ENCODE peak calls at places on chromosomes 3 and 15, in nine cellular contexts. D is H9, O is cardiac muscle cell, P is GM20000, R is endothelial cell of umbilical vein, W is heart right ventricle, Z is endodermal cell, C is PC-3, F is AG04450. M is an unnamed sample.

GRCh38 chr3:72077473-72078259 is 292.7 kb upstream of the PROK2 start:
- DNase-seq in D (no peak), O (no peak), Z (no peak), C (no peak), R (no peak), P (no peak), F (no peak), W (no peak), M (no peak)

GRCh38 chr3:47444103-47444502 is 31.6 kb downstream of the SCAP start:
- DNase-seq in D (no peak), Z (no peak), W (no peak), R (no peak), O (no peak), C (no peak), P (no peak), F (no peak), M (peak; percentile 57)

GRCh38 chr3:46368569-46368968 is 2.2 kb upstream of the CCR5 start:
- DNase-seq in R (no peak), O (peak; percentile 18), Z (peak; percentile 88), W (peak; percentile 46), F (no peak), D (peak; percentile 77), P (peak; percentile 60), C (peak; percentile 68), M (peak; percentile 57)

GRCh38 chr15:92365816-92366215 is 27.9 kb upstream of the ST8SIA2 start:
- DNase-seq in F (no peak), D (no peak), O (no peak), C (no peak), Z (peak; percentile 69), R (no peak), W (no peak), P (no peak), M (no peak)

GRCh38 chr3:151708868-151709267 is 24.9 kb upstream of the AADACL2 start:
- DNase-seq in C (no peak), R (no peak), F (no peak), P (no peak), D (no peak), W (no peak), Z (peak; percentile 55), O (no peak), M (no peak)

GRCh38 chr3:198070871-198071270 is 110.9 kb downstream of the LMLN start:
- DNase-seq in W (no peak), Z (no peak), D (no peak), F (no peak), P (no peak), C (peak; percentile 16), R (no peak), O (no peak), M (no peak)

GRCh38 chr3:16486951-16487480 is 26.5 kb downstream of the RFTN1 start:
- DNase-seq in O (no peak), W (no peak), R (no peak), C (no peak), D (no peak), F (no peak), P (no peak), Z (no peak), M (no peak)

GRCh38 chr3:170864525-170865208 is 5.3 kb downstream of the RPL22L1 start:
- DNase-seq in F (no peak), C (peak; percentile 38), O (no peak), Z (peak; percentile 59), W (no peak), P (no peak), R (peak; percentile 11), D (no peak), M (peak; percentile 34)

GRCh38 chr3:52433328-52434060 is 11.4 kb downstream of the SEMA3G start:
- DNase-seq in W (no peak), O (peak; percentile 30), C (no peak), R (no peak), P (no peak), Z (peak; percentile 39), F (no peak), D (peak; percentile 20), M (no peak)

GRCh38 chr3:158097571-158098553 is 8.4 kb downstream of the SHOX2 start:
- DNase-seq in D (peak; percentile 95), P (peak; percentile 95), W (peak; percentile 28), O (peak; percentile 55), Z (peak; percentile 97), R (peak; percentile 52), F (no peak), C (peak; percentile 83), M (peak; percentile 74)

GRCh38 chr15:94029495-94029894 is 201.9 kb upstream of the MCTP2 start:
- DNase-seq in W (no peak), F (peak; percentile 23), C (peak; percentile 40), P (no peak), D (no peak), R (no peak), Z (no peak), O (no peak), M (no peak)

GRCh38 chr3:154801729-154802128 is 278.4 kb upstream of the MME start:
- DNase-seq in D (no peak), F (no peak), O (no peak), C (no peak), Z (no peak), W (no peak), R (no peak), P (no peak), M (no peak)

GRCh38 chr3:102972350-102972749 is 537.5 kb downstream of the ZPLD1 start:
- DNase-seq in Z (no peak), O (no peak), R (no peak), D (no peak), C (no peak), F (no peak), W (no peak), P (no peak), M (no peak)

GRCh38 chr3:143035466-143036214 is 34.3 kb downstream of the U2SURP start:
- DNase-seq in F (no peak), D (no peak), Z (no peak), R (no peak), O (peak; percentile 63), C (no peak), W (no peak), P (no peak), M (peak; percentile 34)

GRCh38 chr15:90037961-90038633 is 37.0 kb downstream of the ZNF710 start:
- DNase-seq in R (peak; percentile 26), C (no peak), D (no peak), P (peak; percentile 78), F (no peak), W (no peak), O (peak; percentile 51), Z (peak; percentile 41), M (peak; percentile 62)

GRCh38 chr15:83018477-83018876 is 7.0 kb upstream of the C15orf40 start:
- DNase-seq in R (no peak), P (no peak), O (no peak), Z (no peak), W (no peak), F (no peak), C (no peak), D (no peak), M (no peak)

GRCh38 chr15:69141286-69141701 is 19.1 kb upstream of the GLCE start:
- DNase-seq in O (no peak), C (peak; percentile 55), W (no peak), P (no peak), F (no peak), R (peak; percentile 56), Z (peak; percentile 43), D (no peak), M (peak; percentile 30)
- TF ChIP-seq CTCF in O (no peak), C (peak; percentile 13), W (no peak), P (no peak), F (no peak), R (no peak), Z (peak; percentile 64), D (peak; percentile 24), M (no peak)

DNA sequence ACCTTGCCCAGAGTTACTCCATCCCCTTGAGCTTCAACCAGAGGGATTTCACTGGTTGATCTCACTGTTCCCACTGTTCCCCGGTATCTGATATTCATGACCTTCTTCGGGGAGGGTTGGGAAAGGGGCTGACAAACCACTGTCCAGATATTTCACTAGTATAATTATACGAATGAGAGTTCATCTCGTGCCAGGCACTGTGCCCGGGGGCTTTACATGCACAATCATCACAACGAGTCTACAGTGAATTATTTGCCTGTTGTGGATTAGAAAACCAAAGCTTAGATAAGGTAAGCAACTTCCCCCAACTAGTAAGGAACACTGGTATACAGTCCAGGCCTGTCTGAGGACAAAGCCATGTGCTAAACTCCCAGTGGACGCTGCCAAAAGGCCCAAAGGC is 50.0 kb upstream of the RAB6B start:
- DNase-seq in D (no peak), R (no peak), O (peak; percentile 42), C (no peak), W (no peak), P (no peak), Z (no peak), F (no peak), M (peak; percentile 58)
- TF ChIP-seq CTCF in D (no peak), R (no peak), O (no peak), C (no peak), W (no peak), P (no peak), Z (no peak), F (no peak), M (no peak)

GRCh38 chr3:129314757-129315385 is 36.2 kb downstream of the HMCES start:
- DNase-seq in Z (peak; percentile 96), O (peak; percentile 95), F (no peak), R (peak; percentile 85), C (peak; percentile 79), W (peak; percentile 89), D (peak; percentile 92), P (peak; percentile 90), M (peak; percentile 87)
- TF ChIP-seq CTCF in Z (no peak), O (peak; percentile 38), F (no peak), R (peak; percentile 6), C (no peak), W (peak; percentile 44), D (peak; percentile 25), P (peak; percentile 43), M (no peak)

GRCh38 chr3:190227064-190227463 is 95.2 kb downstream of the CLDN1 start:
- DNase-seq in O (no peak), Z (no peak), D (no peak), C (no peak), R (no peak), F (no peak), P (no peak), W (no peak), M (no peak)

GRCh38 chr3:190222360-190222759 is 99.9 kb downstream of the CLDN1 start:
- DNase-seq in O (no peak), D (no peak), C (no peak), Z (no peak), P (no peak), F (no peak), R (no peak), W (no peak), M (no peak)

GRCh38 chr3:190222916-190223315 is 99.3 kb downstream of the CLDN1 start:
- DNase-seq in P (no peak), F (no peak), O (no peak), Z (no peak), D (no peak), R (no peak), W (no peak), C (no peak), M (no peak)

GRCh38 chr3:190224466-190225185 is 97.6 kb downstream of the CLDN1 start:
- DNase-seq in F (no peak), D (no peak), C (no peak), R (no peak), O (no peak), Z (no peak), P (no peak), W (no peak), M (no peak)

DNA sequence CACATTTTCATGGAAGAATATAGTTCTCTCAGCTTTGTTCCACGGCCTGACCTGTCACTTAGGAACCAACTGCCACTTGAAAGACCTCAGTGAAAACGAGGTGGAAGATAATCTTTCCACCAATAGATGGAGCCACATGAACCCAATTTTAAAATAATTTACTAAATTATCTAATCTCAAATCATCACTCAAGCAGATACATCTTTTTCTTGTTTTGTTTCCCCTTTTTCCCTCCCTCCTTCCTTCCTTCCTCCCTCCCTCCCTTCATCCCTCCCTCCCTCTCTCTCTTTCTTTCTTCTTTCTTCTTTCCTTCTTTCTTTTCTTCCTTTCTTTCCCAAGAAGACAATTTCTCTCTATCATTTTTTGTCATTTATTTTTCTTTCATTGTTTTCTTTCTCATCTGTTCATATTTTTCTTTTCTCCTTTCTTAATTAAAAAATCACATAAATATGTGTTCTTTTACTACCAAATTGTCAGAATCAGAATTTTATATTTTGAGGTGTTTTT is 97.0 kb downstream of the CLDN1 start:
- DNase-seq in R (peak; percentile 58), Z (no peak), W (no peak), O (peak; percentile 25), F (no peak), D (no peak), C (peak; percentile 78), P (peak; percentile 9), M (peak; percentile 57)
- TF ChIP-seq CTCF in R (peak; percentile 20), Z (peak; percentile 73), W (peak; percentile 50), O (peak; percentile 40), F (peak; percentile 55), D (peak; percentile 67), C (peak; percentile 72), P (no peak), M (peak; percentile 50)

M was measured in MCF 10A.